ENCODE peak calls at places on chromosomes 5 and 9, in four cellular contexts. One of them, this sample, is unnamed.

GRCh38 chr5:156477196-156477595 is 150.2 kb downstream of the SGCD start:
- DNase-seq in A172: peak
- DNase-seq in occipital lobe: no peak
- DNase-seq in uterus: no peak
- DNase-seq in this sample: no peak

GRCh38 chr9:135884328-135885035 is 22.9 kb downstream of the CAMSAP1 start:
- DNase-seq in A172: peak
- DNase-seq in occipital lobe: no peak
- DNase-seq in uterus: no peak
- DNase-seq in this sample: no peak

GRCh38 chr5:139181835-139182452 is 16.2 kb downstream of the SIL1 start:
- DNase-seq in A172: peak
- DNase-seq in occipital lobe: no peak
- DNase-seq in uterus: peak
- DNase-seq in this sample: no peak

GRCh38 chr5:146009020-146009419 is 72.6 kb downstream of the SH3RF2 start:
- DNase-seq in A172: no peak
- DNase-seq in occipital lobe: no peak
- DNase-seq in uterus: no peak
- DNase-seq in this sample: no peak

GRCh38 chr5:37803487-37803886 is 36.4 kb downstream of the GDNF start:
- DNase-seq in A172: no peak
- DNase-seq in occipital lobe: no peak
- DNase-seq in uterus: no peak
- DNase-seq in this sample: no peak

GRCh38 chr5:51387854-51388320 is 4.6 kb downstream of the ISL1 start:
- DNase-seq in A172: no peak
- DNase-seq in occipital lobe: no peak
- DNase-seq in uterus: no peak
- DNase-seq in this sample: no peak

GRCh38 chr9:115494958-115495690 is 377.2 kb upstream of the TNC start:
- DNase-seq in A172: no peak
- DNase-seq in occipital lobe: no peak
- DNase-seq in uterus: no peak
- DNase-seq in this sample: no peak

GRCh38 chr9:95023217-95024003 is 294.1 kb downstream of the FANCC start:
- DNase-seq in A172: peak
- DNase-seq in occipital lobe: no peak
- DNase-seq in uterus: no peak
- DNase-seq in this sample: no peak

GRCh38 chr5:164475339-164475977 is 970.0 kb downstream of the MAT2B start:
- DNase-seq in A172: peak
- DNase-seq in occipital lobe: no peak
- DNase-seq in uterus: no peak
- DNase-seq in this sample: no peak

GRCh38 chr5:83026930-83027687 is 50.1 kb downstream of the TMEM167A start:
- DNase-seq in A172: no peak
- DNase-seq in occipital lobe: no peak
- DNase-seq in uterus: no peak
- DNase-seq in this sample: no peak

GRCh38 chr9:123643518-123643917 is 286.4 kb downstream of the DENND1A start:
- DNase-seq in A172: no peak
- DNase-seq in occipital lobe: no peak
- DNase-seq in uterus: no peak
- DNase-seq in this sample: no peak

GRCh38 chr9:79570449-79571308 is 1.1 kb upstream of the TLE4 start:
- DNase-seq in A172: peak
- DNase-seq in occipital lobe: no peak
- DNase-seq in uterus: peak
- DNase-seq in this sample: peak